ENCODE peak calls at places on chromosomes 7 and 10, in six cellular contexts. One of them, this sample, is unnamed.

GRCh38 chr7:134351424-134351823 is 34.7 kb upstream of the SLC35B4 start:
- DNase-seq in CD4-positive, alpha-beta T cell: no peak
- DNase-seq in activated naive CD8-positive, alpha-beta T cell treated with anti-CD3 and anti-CD28 coated beads for 36 hours: no peak
- DNase-seq in NCI-H345: no peak
- DNase-seq in GM12865: no peak
- DNase-seq in HT1080: no peak
- DNase-seq in this sample: no peak

GRCh38 chr7:150799741-150800575 is at the start of gene TMEM176B:
- DNase-seq in CD4-positive, alpha-beta T cell: no peak
- DNase-seq in activated naive CD8-positive, alpha-beta T cell treated with anti-CD3 and anti-CD28 coated beads for 36 hours: no peak
- DNase-seq in NCI-H345: no peak
- DNase-seq in GM12865: no peak
- DNase-seq in HT1080: no peak
- DNase-seq in this sample: no peak

GRCh38 chr7:90655566-90655965 is 59.4 kb downstream of the CDK14 start:
- DNase-seq in CD4-positive, alpha-beta T cell: no peak
- DNase-seq in activated naive CD8-positive, alpha-beta T cell treated with anti-CD3 and anti-CD28 coated beads for 36 hours: no peak
- DNase-seq in NCI-H345: no peak
- DNase-seq in GM12865: peak; percentile 44
- DNase-seq in HT1080: peak; percentile 85
- DNase-seq in this sample: no peak

GRCh38 chr10:44973323-44974081 is 5.1 kb downstream of the DEPP1 start:
- DNase-seq in CD4-positive, alpha-beta T cell: no peak
- DNase-seq in activated naive CD8-positive, alpha-beta T cell treated with anti-CD3 and anti-CD28 coated beads for 36 hours: no peak
- DNase-seq in NCI-H345: peak; percentile 56
- DNase-seq in GM12865: peak; percentile 77
- DNase-seq in HT1080: no peak
- DNase-seq in this sample: no peak

GRCh38 chr10:43120116-43120947 is 17.9 kb upstream of the CSGALNACT2 start:
- DNase-seq in CD4-positive, alpha-beta T cell: no peak
- DNase-seq in activated naive CD8-positive, alpha-beta T cell treated with anti-CD3 and anti-CD28 coated beads for 36 hours: no peak
- DNase-seq in NCI-H345: no peak
- DNase-seq in GM12865: no peak
- DNase-seq in HT1080: no peak
- DNase-seq in this sample: no peak

GRCh38 chr7:133059263-133059662 is 22.6 kb downstream of the CHCHD3 start:
- DNase-seq in CD4-positive, alpha-beta T cell: no peak
- DNase-seq in activated naive CD8-positive, alpha-beta T cell treated with anti-CD3 and anti-CD28 coated beads for 36 hours: no peak
- DNase-seq in NCI-H345: no peak
- DNase-seq in GM12865: peak; percentile 12
- DNase-seq in HT1080: no peak
- DNase-seq in this sample: no peak

GRCh38 chr10:104452977-104453376 is 99.3 kb downstream of the CFAP58 start:
- DNase-seq in CD4-positive, alpha-beta T cell: no peak
- DNase-seq in activated naive CD8-positive, alpha-beta T cell treated with anti-CD3 and anti-CD28 coated beads for 36 hours: no peak
- DNase-seq in NCI-H345: no peak
- DNase-seq in GM12865: no peak
- DNase-seq in HT1080: no peak
- DNase-seq in this sample: no peak

GRCh38 chr10:86956195-86956840 is 1.1 kb downstream of the MMRN2 start:
- DNase-seq in CD4-positive, alpha-beta T cell: no peak
- DNase-seq in activated naive CD8-positive, alpha-beta T cell treated with anti-CD3 and anti-CD28 coated beads for 36 hours: no peak
- DNase-seq in NCI-H345: no peak
- DNase-seq in GM12865: no peak
- DNase-seq in HT1080: no peak
- DNase-seq in this sample: no peak

GRCh38 chr7:1939434-1940401 is 269.6 kb downstream of the ELFN1 start:
- DNase-seq in CD4-positive, alpha-beta T cell: no peak
- DNase-seq in activated naive CD8-positive, alpha-beta T cell treated with anti-CD3 and anti-CD28 coated beads for 36 hours: peak; percentile 32
- DNase-seq in NCI-H345: no peak
- DNase-seq in GM12865: no peak
- DNase-seq in HT1080: peak; percentile 29
- DNase-seq in this sample: no peak